ENCODE peak calls at places on chromosomes 4 and X, in eight cellular contexts. One of them, this sample, is unnamed.
A peak's percentile ranks its signal among the peaks of the same experiment; 100 is the strongest.

GRCh38 chr4:162943263-162943662 is 223.4 kb downstream of the NAF1 start:
- DNase-seq in natural killer cell treated with Interleukin-12 subunit alpha and Interleukin-12 subunit beta and Interleukin-15 and Interleukin-18, amount 100 ng/mL, for 72 hours: no peak
- DNase-seq in activated gamma-delta T cell treated with Interleukin-2 at 50 U/mL for 16 hours: no peak
- DNase-seq in NCI-H1092 treated with DMSO at 0.1 percent for 48 hours: no peak
- DNase-seq in dorsolateral prefrontal cortex: no peak
- DNase-seq in NCI-H345: no peak
- DNase-seq in A549: no peak
- DNase-seq in H7: peak; percentile 12
- DNase-seq in this sample: no peak

GRCh38 chr4:128141866-128142265 is 80.8 kb downstream of the LARP1B start:
- DNase-seq in natural killer cell treated with Interleukin-12 subunit alpha and Interleukin-12 subunit beta and Interleukin-15 and Interleukin-18, amount 100 ng/mL, for 72 hours: no peak
- DNase-seq in activated gamma-delta T cell treated with Interleukin-2 at 50 U/mL for 16 hours: no peak
- DNase-seq in NCI-H1092 treated with DMSO at 0.1 percent for 48 hours: no peak
- DNase-seq in dorsolateral prefrontal cortex: no peak
- DNase-seq in NCI-H345: no peak
- DNase-seq in A549: no peak
- DNase-seq in H7: no peak
- DNase-seq in this sample: no peak

GRCh38 chr4:187077749-187078148 is 354.1 kb upstream of the FAT1 start:
- DNase-seq in natural killer cell treated with Interleukin-12 subunit alpha and Interleukin-12 subunit beta and Interleukin-15 and Interleukin-18, amount 100 ng/mL, for 72 hours: no peak
- DNase-seq in activated gamma-delta T cell treated with Interleukin-2 at 50 U/mL for 16 hours: no peak
- DNase-seq in NCI-H1092 treated with DMSO at 0.1 percent for 48 hours: no peak
- DNase-seq in dorsolateral prefrontal cortex: no peak
- DNase-seq in NCI-H345: no peak
- DNase-seq in A549: no peak
- DNase-seq in H7: no peak
- DNase-seq in this sample: no peak

GRCh38 chr4:38150766-38151165 is 190.6 kb downstream of the PTTG2 start:
- DNase-seq in natural killer cell treated with Interleukin-12 subunit alpha and Interleukin-12 subunit beta and Interleukin-15 and Interleukin-18, amount 100 ng/mL, for 72 hours: no peak
- DNase-seq in activated gamma-delta T cell treated with Interleukin-2 at 50 U/mL for 16 hours: no peak
- DNase-seq in NCI-H1092 treated with DMSO at 0.1 percent for 48 hours: no peak
- DNase-seq in dorsolateral prefrontal cortex: no peak
- DNase-seq in NCI-H345: no peak
- DNase-seq in A549: no peak
- DNase-seq in H7: no peak
- DNase-seq in this sample: no peak

GRCh38 chr4:33831667-33832066 is 2412.6 kb downstream of the ARAP2 start:
- DNase-seq in natural killer cell treated with Interleukin-12 subunit alpha and Interleukin-12 subunit beta and Interleukin-15 and Interleukin-18, amount 100 ng/mL, for 72 hours: no peak
- DNase-seq in activated gamma-delta T cell treated with Interleukin-2 at 50 U/mL for 16 hours: no peak
- DNase-seq in NCI-H1092 treated with DMSO at 0.1 percent for 48 hours: no peak
- DNase-seq in dorsolateral prefrontal cortex: no peak
- DNase-seq in NCI-H345: no peak
- DNase-seq in A549: no peak
- DNase-seq in H7: no peak
- DNase-seq in this sample: no peak

GRCh38 chr4:24237709-24238108 is 346.6 kb downstream of the DHX15 start:
- DNase-seq in natural killer cell treated with Interleukin-12 subunit alpha and Interleukin-12 subunit beta and Interleukin-15 and Interleukin-18, amount 100 ng/mL, for 72 hours: no peak
- DNase-seq in activated gamma-delta T cell treated with Interleukin-2 at 50 U/mL for 16 hours: no peak
- DNase-seq in NCI-H1092 treated with DMSO at 0.1 percent for 48 hours: no peak
- DNase-seq in dorsolateral prefrontal cortex: no peak
- DNase-seq in NCI-H345: no peak
- DNase-seq in A549: no peak
- DNase-seq in H7: no peak
- DNase-seq in this sample: no peak

GRCh38 chrX:78658851-78659744 is at the start of gene RTL3:
- DNase-seq in natural killer cell treated with Interleukin-12 subunit alpha and Interleukin-12 subunit beta and Interleukin-15 and Interleukin-18, amount 100 ng/mL, for 72 hours: peak; percentile 63
- DNase-seq in activated gamma-delta T cell treated with Interleukin-2 at 50 U/mL for 16 hours: no peak
- DNase-seq in NCI-H1092 treated with DMSO at 0.1 percent for 48 hours: no peak
- DNase-seq in dorsolateral prefrontal cortex: no peak
- DNase-seq in NCI-H345: no peak
- DNase-seq in A549: no peak
- DNase-seq in H7: no peak
- DNase-seq in this sample: no peak

GRCh38 chr4:122423246-122423645 is 33.3 kb downstream of the IL2 start:
- DNase-seq in natural killer cell treated with Interleukin-12 subunit alpha and Interleukin-12 subunit beta and Interleukin-15 and Interleukin-18, amount 100 ng/mL, for 72 hours: no peak
- DNase-seq in activated gamma-delta T cell treated with Interleukin-2 at 50 U/mL for 16 hours: no peak
- DNase-seq in NCI-H1092 treated with DMSO at 0.1 percent for 48 hours: no peak
- DNase-seq in dorsolateral prefrontal cortex: no peak
- DNase-seq in NCI-H345: no peak
- DNase-seq in A549: no peak
- DNase-seq in H7: no peak
- DNase-seq in this sample: no peak

GRCh38 chrX:153055827-153056748 is at the start of gene PNMA3:
- DNase-seq in natural killer cell treated with Interleukin-12 subunit alpha and Interleukin-12 subunit beta and Interleukin-15 and Interleukin-18, amount 100 ng/mL, for 72 hours: no peak
- DNase-seq in activated gamma-delta T cell treated with Interleukin-2 at 50 U/mL for 16 hours: no peak
- DNase-seq in NCI-H1092 treated with DMSO at 0.1 percent for 48 hours: peak; percentile 15
- DNase-seq in dorsolateral prefrontal cortex: peak; percentile 61
- DNase-seq in NCI-H345: no peak
- DNase-seq in A549: no peak
- DNase-seq in H7: peak; percentile 79
- DNase-seq in this sample: no peak

GRCh38 chr4:8318509-8318908 is 49.0 kb downstream of the HTRA3 start:
- DNase-seq in natural killer cell treated with Interleukin-12 subunit alpha and Interleukin-12 subunit beta and Interleukin-15 and Interleukin-18, amount 100 ng/mL, for 72 hours: no peak
- DNase-seq in activated gamma-delta T cell treated with Interleukin-2 at 50 U/mL for 16 hours: peak; percentile 0
- DNase-seq in NCI-H1092 treated with DMSO at 0.1 percent for 48 hours: no peak
- DNase-seq in dorsolateral prefrontal cortex: no peak
- DNase-seq in NCI-H345: no peak
- DNase-seq in A549: no peak
- DNase-seq in H7: no peak
- DNase-seq in this sample: no peak

GRCh38 chrX:13891367-13892146 is 74.7 kb upstream of the GPM6B start:
- DNase-seq in natural killer cell treated with Interleukin-12 subunit alpha and Interleukin-12 subunit beta and Interleukin-15 and Interleukin-18, amount 100 ng/mL, for 72 hours: no peak
- DNase-seq in activated gamma-delta T cell treated with Interleukin-2 at 50 U/mL for 16 hours: no peak
- DNase-seq in NCI-H1092 treated with DMSO at 0.1 percent for 48 hours: no peak
- DNase-seq in dorsolateral prefrontal cortex: peak; percentile 53
- DNase-seq in NCI-H345: no peak
- DNase-seq in A549: no peak
- DNase-seq in H7: no peak
- DNase-seq in this sample: peak; percentile 71

GRCh38 chrX:101462892-101463291 is 22.4 kb upstream of the ARMCX4 start:
- DNase-seq in natural killer cell treated with Interleukin-12 subunit alpha and Interleukin-12 subunit beta and Interleukin-15 and Interleukin-18, amount 100 ng/mL, for 72 hours: no peak
- DNase-seq in activated gamma-delta T cell treated with Interleukin-2 at 50 U/mL for 16 hours: no peak
- DNase-seq in NCI-H1092 treated with DMSO at 0.1 percent for 48 hours: peak; percentile 51
- DNase-seq in dorsolateral prefrontal cortex: no peak
- DNase-seq in NCI-H345: no peak
- DNase-seq in A549: peak; percentile 21
- DNase-seq in H7: peak; percentile 34
- DNase-seq in this sample: no peak

GRCh38 chrX:154376768-154377167 is 2.3 kb upstream of the EMD start:
- DNase-seq in natural killer cell treated with Interleukin-12 subunit alpha and Interleukin-12 subunit beta and Interleukin-15 and Interleukin-18, amount 100 ng/mL, for 72 hours: no peak
- DNase-seq in activated gamma-delta T cell treated with Interleukin-2 at 50 U/mL for 16 hours: no peak
- DNase-seq in NCI-H1092 treated with DMSO at 0.1 percent for 48 hours: no peak
- DNase-seq in dorsolateral prefrontal cortex: no peak
- DNase-seq in NCI-H345: no peak
- DNase-seq in A549: no peak
- DNase-seq in H7: no peak
- DNase-seq in this sample: no peak

GRCh38 chrX:70549429-70549828 is 104.8 kb downstream of the DLG3 start:
- DNase-seq in natural killer cell treated with Interleukin-12 subunit alpha and Interleukin-12 subunit beta and Interleukin-15 and Interleukin-18, amount 100 ng/mL, for 72 hours: no peak
- DNase-seq in activated gamma-delta T cell treated with Interleukin-2 at 50 U/mL for 16 hours: no peak
- DNase-seq in NCI-H1092 treated with DMSO at 0.1 percent for 48 hours: no peak
- DNase-seq in dorsolateral prefrontal cortex: no peak
- DNase-seq in NCI-H345: no peak
- DNase-seq in A549: no peak
- DNase-seq in H7: no peak
- DNase-seq in this sample: no peak

GRCh38 chr4:162010362-162010761 is 153.4 kb downstream of the FSTL5 start:
- DNase-seq in natural killer cell treated with Interleukin-12 subunit alpha and Interleukin-12 subunit beta and Interleukin-15 and Interleukin-18, amount 100 ng/mL, for 72 hours: no peak
- DNase-seq in activated gamma-delta T cell treated with Interleukin-2 at 50 U/mL for 16 hours: no peak
- DNase-seq in NCI-H1092 treated with DMSO at 0.1 percent for 48 hours: no peak
- DNase-seq in dorsolateral prefrontal cortex: no peak
- DNase-seq in NCI-H345: no peak
- DNase-seq in A549: no peak
- DNase-seq in H7: no peak
- DNase-seq in this sample: no peak

GRCh38 chr4:128302775-128303174 is 15.2 kb upstream of the PGRMC2 start:
- DNase-seq in natural killer cell treated with Interleukin-12 subunit alpha and Interleukin-12 subunit beta and Interleukin-15 and Interleukin-18, amount 100 ng/mL, for 72 hours: no peak
- DNase-seq in activated gamma-delta T cell treated with Interleukin-2 at 50 U/mL for 16 hours: no peak
- DNase-seq in NCI-H1092 treated with DMSO at 0.1 percent for 48 hours: no peak
- DNase-seq in dorsolateral prefrontal cortex: no peak
- DNase-seq in NCI-H345: no peak
- DNase-seq in A549: no peak
- DNase-seq in H7: no peak
- DNase-seq in this sample: no peak

GRCh38 chr4:113531572-113531971 is 230.0 kb downstream of the CAMK2D start:
- DNase-seq in natural killer cell treated with Interleukin-12 subunit alpha and Interleukin-12 subunit beta and Interleukin-15 and Interleukin-18, amount 100 ng/mL, for 72 hours: no peak
- DNase-seq in activated gamma-delta T cell treated with Interleukin-2 at 50 U/mL for 16 hours: no peak
- DNase-seq in NCI-H1092 treated with DMSO at 0.1 percent for 48 hours: no peak
- DNase-seq in dorsolateral prefrontal cortex: no peak
- DNase-seq in NCI-H345: no peak
- DNase-seq in A549: no peak
- DNase-seq in H7: no peak
- DNase-seq in this sample: no peak